ENCODE peak calls at places on chromosomes 12 and 14, in six cellular contexts. U is right atrium auricular region, L is tibial nerve, H is tibial artery, R is gastrocnemius medialis, X is stomach. S is an unnamed sample.
A peak's percentile ranks its signal among the peaks of the same experiment; 100 is the strongest.

GRCh38 chr12:101018540-101018939 is 191.5 kb downstream of the SLC5A8 start:
- DNase-seq in U (no peak), H (no peak), R (no peak), X (no peak), L (no peak), S (no peak)

GRCh38 chr12:12800406-12801180 is 12.6 kb upstream of the DDX47 start:
- DNase-seq in L (no peak), X (no peak), H (no peak), U (no peak), R (no peak), S (no peak)

GRCh38 chr12:57242329-57242690 is 8.7 kb downstream of the STAC3 start:
- DNase-seq in R (no peak), X (peak; percentile 58), U (no peak), L (no peak), H (no peak), S (no peak)

GRCh38 chr14:78164226-78164853 is 5.8 kb upstream of the NRXN3 start:
- DNase-seq in U (no peak), X (peak; percentile 47), R (no peak), H (no peak), L (no peak), S (no peak)

GRCh38 chr12:100794441-100795192 is at the start of gene ANO4:
- DNase-seq in H (no peak), U (no peak), L (no peak), R (no peak), X (no peak), S (no peak)

GRCh38 chr14:66717571-66718140 is 209.7 kb downstream of the GPHN start:
- DNase-seq in H (no peak), R (no peak), L (no peak), X (no peak), U (no peak), S (no peak)

GRCh38 chr14:60648169-60648933 is 926 bp downstream of the SIX1 start:
- DNase-seq in U (no peak), X (no peak), H (peak; percentile 53), L (no peak), R (no peak), S (no peak)

GRCh38 chr14:72700338-72701231 is 193.3 kb downstream of the DPF3 start:
- DNase-seq in X (no peak), H (no peak), R (no peak), L (no peak), U (no peak), S (no peak)

GRCh38 chr14:67137744-67138371 is 51.4 kb upstream of the GARIN2 start:
- DNase-seq in R (no peak), U (no peak), L (no peak), X (no peak), H (no peak), S (no peak)

DNA sequence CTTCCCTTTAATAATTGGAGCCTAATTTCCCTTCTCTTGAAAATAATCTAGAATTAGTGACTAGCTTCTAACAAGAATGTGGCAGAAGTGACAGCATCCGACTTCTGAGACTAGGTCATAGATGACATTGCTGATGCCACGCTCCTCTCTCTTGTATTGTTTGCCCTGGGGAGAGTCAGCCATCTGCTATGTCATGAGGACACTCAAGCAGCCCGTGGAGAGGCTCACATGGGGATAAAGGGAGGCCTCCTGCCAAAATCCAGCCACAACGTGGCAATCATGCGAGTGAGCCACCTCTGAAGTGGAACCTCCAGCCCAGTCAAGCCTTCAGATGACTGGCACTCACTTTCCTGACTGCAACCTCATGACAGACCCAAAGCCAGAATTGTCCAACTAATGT is 54.2 kb upstream of the LRRK2 start:
- DNase-seq in X (no peak), U (no peak), H (no peak), L (no peak), R (no peak), S (no peak)
- TF ChIP-seq CTCF in X (no peak), U (no peak), H (no peak), L (no peak), R (no peak), S (no peak)

GRCh38 chr12:3202734-3203446 is 125.7 kb downstream of the TSPAN9 start:
- DNase-seq in R (no peak), H (peak; percentile 53), X (peak; percentile 56), U (peak; percentile 73), L (peak; percentile 75), S (peak; percentile 84)

GRCh38 chr12:3200032-3200617 is 122.9 kb downstream of the TSPAN9 start:
- DNase-seq in U (no peak), X (peak; percentile 53), H (no peak), L (no peak), R (no peak), S (peak; percentile 61)

GRCh38 chr12:3203713-3204112 is 126.5 kb downstream of the TSPAN9 start:
- DNase-seq in H (no peak), L (no peak), U (no peak), X (no peak), R (no peak), S (no peak)

GRCh38 chr12:3200779-3201738 is 123.9 kb downstream of the TSPAN9 start:
- DNase-seq in X (no peak), U (no peak), H (no peak), R (no peak), L (no peak), S (no peak)

DNA sequence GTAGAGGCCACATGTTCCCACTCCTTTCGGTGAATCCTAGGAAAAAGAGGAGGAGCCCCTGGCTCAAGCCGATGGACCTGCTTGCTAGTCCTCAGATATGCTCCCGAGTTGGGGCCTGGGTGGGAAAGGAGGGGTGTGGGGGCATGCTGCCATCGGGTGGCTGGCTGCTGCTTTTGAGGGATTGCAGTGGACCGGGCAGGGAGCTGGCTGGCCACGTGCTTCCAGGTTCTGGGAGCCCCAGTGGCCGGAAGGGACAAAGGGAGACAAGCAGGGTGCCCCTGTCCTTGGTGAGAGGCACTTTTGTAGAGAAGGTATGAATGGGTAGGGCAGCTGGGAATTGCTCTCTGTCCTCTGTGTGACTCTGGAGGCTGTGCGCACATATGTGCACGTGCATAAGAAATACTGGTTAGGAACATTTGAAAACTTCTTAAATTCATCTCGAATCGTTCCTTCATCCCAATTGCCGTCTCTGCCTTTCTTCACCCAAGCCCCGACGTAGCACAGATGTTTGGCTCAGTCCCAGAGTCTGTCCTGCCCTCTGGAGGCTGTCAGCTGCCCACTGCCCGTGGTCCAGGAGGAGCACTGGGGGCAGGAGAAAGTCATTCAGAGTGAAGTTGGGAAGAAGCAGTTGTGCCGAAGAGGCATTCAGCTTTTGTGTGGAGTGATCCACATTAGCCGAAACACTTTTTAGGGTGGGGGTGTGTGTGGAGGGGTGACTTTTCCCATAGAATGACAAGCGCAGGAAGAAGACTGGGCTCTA is 124.7 kb downstream of the TSPAN9 start:
- DNase-seq in U (no peak), X (no peak), L (no peak), H (no peak), R (no peak), S (no peak)
- TF ChIP-seq CTCF in U (no peak), X (no peak), L (no peak), H (no peak), R (no peak), S (no peak)

GRCh38 chr12:110355080-110355479 is 48.4 kb downstream of the ANAPC7 start:
- DNase-seq in H (no peak), U (no peak), X (no peak), R (no peak), L (no peak), S (no peak)
- TF ChIP-seq CTCF in H (peak; percentile 21), U (no peak), X (no peak), R (peak; percentile 35), L (no peak), S (peak; percentile 20)

GRCh38 chr12:114623737-114624136 is 60.2 kb downstream of the TBX3 start:
- DNase-seq in L (no peak), H (no peak), U (no peak), X (no peak), R (no peak), S (no peak)

GRCh38 chr12:114628199-114628598 is 55.8 kb downstream of the TBX3 start:
- DNase-seq in R (no peak), U (no peak), L (no peak), X (no peak), H (no peak), S (no peak)

GRCh38 chr12:114631242-114631641 is 52.7 kb downstream of the TBX3 start:
- DNase-seq in X (no peak), H (no peak), L (no peak), U (no peak), R (no peak), S (no peak)

GRCh38 chr12:114627393-114627792 is 56.6 kb downstream of the TBX3 start:
- DNase-seq in H (no peak), X (no peak), U (no peak), L (no peak), R (no peak), S (no peak)

DNA sequence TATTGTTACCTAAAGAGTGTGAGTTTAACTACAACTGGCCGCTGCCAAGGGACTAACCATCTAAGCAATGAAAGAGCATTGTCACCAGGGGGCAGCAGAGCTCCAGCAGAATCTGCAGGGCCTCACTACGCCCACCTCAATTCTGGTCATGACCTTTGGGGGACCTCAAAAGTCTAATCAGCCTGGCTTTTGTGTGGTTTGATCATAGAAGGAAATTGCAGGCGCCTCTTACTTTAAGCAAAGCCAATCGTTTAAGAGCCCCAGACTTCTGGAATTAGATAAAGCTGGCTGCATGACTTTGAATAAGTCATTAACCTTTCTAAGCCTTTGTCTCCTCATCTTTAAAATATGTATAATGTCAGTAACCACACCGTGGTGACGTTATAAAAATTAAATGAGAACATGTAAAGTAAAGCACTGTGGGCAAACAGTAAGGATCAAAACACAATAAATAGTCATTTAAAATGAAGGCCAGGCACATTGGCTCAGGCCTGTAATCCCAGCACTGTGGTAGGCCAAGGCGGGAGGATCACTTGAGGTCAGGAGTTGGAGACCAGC is 58.6 kb downstream of the TBX3 start:
- DNase-seq in X (peak; percentile 31), R (no peak), L (no peak), U (no peak), H (no peak), S (peak; percentile 43)
- TF ChIP-seq CTCF in X (peak; percentile 34), R (peak; percentile 15), L (peak; percentile 16), U (peak; percentile 19), H (no peak), S (peak; percentile 79)

DNA sequence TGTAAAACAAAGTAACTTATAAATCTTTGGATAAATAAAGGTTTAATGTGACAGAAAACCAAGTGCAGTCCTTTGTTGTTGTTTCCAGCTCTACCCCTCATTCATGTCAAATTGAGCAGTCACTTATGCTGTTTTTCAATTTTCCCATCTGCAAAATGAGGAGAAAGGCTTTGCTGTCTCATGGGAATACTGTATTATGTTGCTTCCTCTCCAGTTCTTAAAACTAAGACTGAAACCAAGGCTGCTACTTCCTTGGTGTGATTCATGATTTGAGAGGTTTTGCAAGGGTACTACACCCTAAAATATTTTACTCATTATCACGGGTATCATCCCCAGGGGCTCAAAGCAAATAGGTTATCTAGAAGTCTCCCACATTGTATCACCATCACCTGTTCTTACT is 155.5 kb upstream of the AVPR1A start:
- DNase-seq in L (no peak), U (no peak), X (no peak), R (no peak), H (no peak), S (no peak)
- TF ChIP-seq CTCF in L (no peak), U (no peak), X (no peak), R (no peak), H (peak; percentile 13), S (no peak)